ENCODE peak calls at places on chromosomes 5 and 9, in six cellular contexts. F is neural crest cell, W is foreskin fibroblast, R is AG04450, Y is HFFc6, C is RWPE1. J is an unnamed sample.

GRCh38 chr5:33890147-33890546 is 1.6 kb downstream of the ADAMTS12 start:
- DNase-seq in R (no peak), C (no peak), F (no peak), W (no peak), Y (no peak), J (no peak)

GRCh38 chr5:138536665-138537315 is 6.2 kb downstream of the ETF1 start:
- DNase-seq in R (no peak), W (no peak), F (no peak), C (peak), Y (no peak), J (no peak)

GRCh38 chr9:20620658-20621552 is 1.4 kb downstream of the MLLT3 start:
- DNase-seq in Y (no peak), F (peak), C (peak), R (no peak), W (no peak), J (no peak)

GRCh38 chr5:134550271-134551214 is 25.1 kb downstream of the JADE2 start:
- DNase-seq in W (no peak), Y (no peak), C (no peak), R (no peak), F (no peak), J (no peak)

GRCh38 chr9:120942186-120943001 is 15.8 kb upstream of the TRAF1 start:
- DNase-seq in F (no peak), W (no peak), Y (no peak), R (no peak), C (no peak), J (peak)

GRCh38 chr5:66958126-66958983 is 238.2 kb downstream of the CD180 start:
- DNase-seq in R (no peak), Y (peak), W (peak), F (no peak), C (peak), J (peak)

GRCh38 chr9:89433826-89434225 is 64.1 kb downstream of the SEMA4D start:
- DNase-seq in F (no peak), Y (peak), C (no peak), R (peak), W (peak), J (peak)

GRCh38 chr5:127923804-127924570 is 159.6 kb upstream of the SLC12A2 start:
- DNase-seq in W (no peak), R (no peak), Y (no peak), F (no peak), C (no peak), J (no peak)

GRCh38 chr9:105138306-105138801 is 106.1 kb upstream of the SLC44A1 start:
- DNase-seq in F (peak), C (no peak), Y (no peak), W (peak), R (no peak), J (no peak)

GRCh38 chr5:122515709-122516431 is 203.8 kb downstream of the SNCAIP start:
- DNase-seq in F (peak), W (peak), C (peak), R (peak), Y (peak), J (peak)

GRCh38 chr5:55993628-55994501 is 898 bp downstream of the IL6ST start:
- DNase-seq in W (no peak), Y (no peak), F (no peak), R (no peak), C (no peak), J (no peak)

GRCh38 chr9:134223601-134224122 is 59.3 kb upstream of the RNU6ATAC start:
- DNase-seq in C (no peak), F (no peak), W (no peak), R (no peak), Y (no peak), J (no peak)

GRCh38 chr5:32612134-32612888 is 27.0 kb downstream of the SUB1 start:
- DNase-seq in W (no peak), R (no peak), Y (no peak), F (no peak), C (no peak), J (no peak)

GRCh38 chr5:149439899-149440655 is 61.0 kb upstream of the IL17B start:
- DNase-seq in Y (peak), R (no peak), W (no peak), C (peak), F (no peak), J (peak)

GRCh38 chr5:145699846-145700245 is 135.3 kb downstream of the PRELID2 start:
- DNase-seq in C (no peak), F (no peak), R (no peak), W (no peak), Y (no peak), J (no peak)

GRCh38 chr5:145701404-145701803 is 133.7 kb downstream of the PRELID2 start:
- DNase-seq in F (no peak), R (no peak), W (no peak), Y (no peak), C (no peak), J (no peak)

GRCh38 chr5:145697251-145698016 is 137.7 kb downstream of the PRELID2 start:
- DNase-seq in R (peak), Y (peak), W (peak), F (no peak), C (peak), J (peak)
- TF ChIP-seq CTCF in R (peak), Y (peak), W (peak), F (peak), C (peak), J (peak)

GRCh38 chr5:68659876-68660275 is 433.9 kb upstream of the SLC30A5 start:
- DNase-seq in W (no peak), F (no peak), Y (peak), C (no peak), R (no peak), J (no peak)
- TF ChIP-seq CTCF in W (no peak), F (no peak), Y (no peak), C (no peak), R (no peak), J (no peak)

DNA sequence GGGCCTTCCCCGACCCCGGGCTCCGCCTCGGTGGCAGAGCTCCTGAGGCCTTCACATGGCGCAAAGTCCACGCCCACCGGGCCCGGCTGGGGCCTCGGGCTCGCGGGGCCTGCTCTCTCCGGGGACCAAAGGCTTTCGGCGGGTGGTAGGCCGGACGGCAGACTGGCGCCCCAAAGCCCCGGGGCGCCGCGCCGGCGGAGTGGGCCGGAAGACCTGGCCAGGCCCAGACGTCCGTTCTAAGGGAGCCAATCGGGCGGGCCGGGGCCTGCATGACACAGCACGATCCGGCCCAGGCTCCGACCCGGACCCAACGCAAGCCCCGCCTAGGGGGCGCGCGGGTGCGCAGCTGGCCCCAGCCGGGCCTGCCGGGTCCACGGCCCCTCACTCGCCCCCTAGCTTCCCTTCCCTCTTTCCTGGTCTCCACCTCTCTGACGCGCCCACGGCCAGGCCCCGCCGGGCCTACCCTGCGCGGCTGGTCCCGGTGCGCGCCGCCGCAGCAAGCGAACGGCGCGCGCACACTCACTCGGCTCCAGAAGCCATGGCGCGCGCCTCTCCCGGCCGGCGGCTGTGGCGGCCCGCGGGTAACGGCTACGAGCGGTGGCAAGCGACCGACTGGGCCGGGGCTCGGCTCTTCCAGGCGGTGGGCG is 488 bp downstream of the VCP start:
- DNase-seq in R (peak), F (peak), C (peak), Y (peak), W (peak), J (peak)
- TF ChIP-seq CTCF in R (peak), F (peak), C (no peak), Y (peak), W (no peak), J (no peak)

DNA sequence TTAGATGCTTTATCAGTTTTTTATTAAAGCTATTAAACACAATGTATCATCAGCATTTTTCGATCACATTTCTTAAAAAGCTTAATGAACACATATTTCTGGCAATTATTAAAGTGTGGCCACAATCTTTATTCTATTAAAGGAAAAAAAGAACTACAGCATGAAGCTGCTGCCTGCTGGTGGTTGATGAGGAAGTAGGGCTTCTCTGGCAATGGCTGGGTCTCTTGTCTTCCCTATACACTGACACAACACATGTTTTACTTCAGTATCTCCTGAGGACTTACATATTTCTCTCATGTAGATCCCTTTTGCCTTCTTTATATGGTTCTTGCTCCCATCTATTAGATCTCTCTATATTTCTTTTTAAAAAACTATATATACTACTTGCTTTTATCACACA is 590.7 kb downstream of the RAB3C start:
- DNase-seq in F (no peak), Y (no peak), C (no peak), R (no peak), W (peak), J (no peak)
- TF ChIP-seq CTCF in F (no peak), Y (no peak), C (no peak), R (peak), W (peak), J (no peak)

GRCh38 chr9:72960446-72960845 is 7.6 kb upstream of the ALDH1A1 start:
- DNase-seq in C (peak), F (no peak), R (no peak), W (no peak), Y (no peak), J (peak)
- TF ChIP-seq CTCF in C (no peak), F (no peak), R (no peak), W (no peak), Y (no peak), J (no peak)

GRCh38 chr9:137772281-137772873 is 105.2 kb upstream of the CACNA1B start:
- DNase-seq in W (no peak), F (no peak), R (no peak), Y (no peak), C (peak), J (no peak)
- TF ChIP-seq CTCF in W (no peak), F (no peak), R (peak), Y (no peak), C (no peak), J (no peak)

GRCh38 chr5:175844174-175844573 is 27.2 kb upstream of the CPLX2 start:
- DNase-seq in W (no peak), C (no peak), R (no peak), F (no peak), Y (no peak), J (no peak)

GRCh38 chr5:175842947-175843793 is 28.2 kb upstream of the CPLX2 start:
- DNase-seq in R (peak), C (peak), Y (peak), W (peak), F (no peak), J (peak)

GRCh38 chr5:175836741-175837729 is 34.3 kb upstream of the CPLX2 start:
- DNase-seq in W (no peak), R (no peak), Y (no peak), C (no peak), F (no peak), J (no peak)

GRCh38 chr5:175842506-175842905 is 28.9 kb upstream of the CPLX2 start:
- DNase-seq in R (no peak), C (no peak), W (no peak), Y (no peak), F (no peak), J (no peak)

DNA sequence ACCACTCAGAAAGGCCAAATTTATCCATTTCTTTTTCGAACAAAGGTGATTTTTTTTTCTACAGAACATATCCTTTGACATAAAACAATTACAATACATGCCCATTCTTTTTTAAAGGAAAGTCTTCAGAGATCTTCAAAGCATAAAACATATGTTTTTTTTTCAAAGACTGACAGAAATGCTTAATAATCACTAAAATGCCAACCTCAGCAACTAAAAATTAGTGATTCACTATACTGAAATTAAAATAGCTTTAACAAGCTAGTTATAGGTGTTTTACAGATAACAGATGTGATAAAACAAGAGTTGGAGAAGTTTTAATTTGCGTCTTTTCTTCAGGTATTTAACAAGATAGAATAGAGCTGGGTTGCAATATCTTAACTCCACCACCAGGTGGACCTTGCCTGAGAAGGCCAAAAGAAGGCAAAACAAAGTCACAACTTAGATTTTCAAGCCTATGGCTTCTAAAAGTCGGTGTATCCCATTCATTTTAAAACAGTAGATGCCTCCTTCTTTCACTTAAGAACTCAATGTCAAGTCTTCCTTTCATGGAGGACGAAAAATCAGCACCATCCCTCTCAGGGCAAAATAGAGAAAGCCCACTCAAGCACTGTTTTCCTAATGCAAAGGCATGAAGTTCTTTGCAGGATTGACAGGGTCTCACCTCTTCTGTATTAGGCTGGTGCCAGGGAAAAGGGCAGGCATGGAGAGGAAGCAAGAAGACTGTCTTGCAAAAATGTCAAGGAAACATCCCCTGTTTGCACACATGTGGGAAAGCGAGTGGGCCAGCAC is 31.1 kb upstream of the CPLX2 start:
- DNase-seq in R (no peak), F (no peak), W (peak), Y (peak), C (no peak), J (peak)
- TF ChIP-seq CTCF in R (peak), F (peak), W (peak), Y (peak), C (no peak), J (peak)

DNA sequence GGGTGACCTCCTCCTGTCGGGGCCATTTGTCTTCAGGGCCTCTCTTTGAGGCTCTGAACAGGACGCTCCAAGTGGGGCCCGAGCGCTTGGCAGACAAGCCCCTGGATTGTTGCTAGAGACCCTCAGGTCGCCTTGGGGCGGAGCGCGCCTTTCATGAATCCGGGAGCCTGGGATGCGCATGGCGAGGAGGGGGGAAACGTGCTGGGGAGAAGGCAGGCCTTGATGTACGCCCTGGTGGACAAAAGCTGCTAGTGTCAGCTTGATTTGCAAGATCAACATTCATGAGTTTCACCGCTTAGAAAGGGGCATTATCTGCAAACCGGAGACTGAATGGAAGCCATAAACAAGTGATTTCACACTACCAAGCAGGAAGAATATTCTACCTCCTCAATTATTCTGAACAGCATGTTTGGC is 226.3 kb downstream of the SMARCA2 start:
- DNase-seq in R (peak), C (no peak), W (peak), F (peak), Y (peak), J (no peak)
- TF ChIP-seq CTCF in R (peak), C (no peak), W (peak), F (peak), Y (peak), J (no peak)

GRCh38 chr9:94002316-94003140 is 47.4 kb upstream of the BARX1 start:
- DNase-seq in Y (peak), C (peak), F (peak), W (peak), R (peak), J (peak)
- TF ChIP-seq CTCF in Y (peak), C (peak), F (peak), W (peak), R (peak), J (peak)

J was measured in MCF 10A.